ENCODE peak calls at places on chromosomes 5 and 9, in six cellular contexts. G is NT2/D1; U is activated CD4-positive, alpha-beta T cell treated with anti-CD3 and anti-CD28 coated beads for 36 hours; Z is stromal cell of bone marrow; Y is activated gamma-delta T cell treated with Interleukin-2 at 50 U/mL for 16 hours; I is NCI-H510A. A is an unnamed sample.

GRCh38 chr9:5041390-5042115 is 56.5 kb downstream of the JAK2 start:
- DNase-seq in U (no peak), I (no peak), Z (no peak), G (no peak), Y (no peak), A (no peak)

GRCh38 chr5:141504216-141504615 is 15.3 kb downstream of the PCDHGC5 start:
- DNase-seq in I (no peak), Y (no peak), Z (no peak), G (no peak), U (no peak), A (no peak)

GRCh38 chr5:148532962-148533670 is 121.2 kb downstream of the HTR4 start:
- DNase-seq in Y (no peak), Z (no peak), I (no peak), G (no peak), U (no peak), A (no peak)

GRCh38 chr9:4849364-4849763 is 56.6 kb downstream of the RCL1 start:
- DNase-seq in G (no peak), Y (no peak), I (no peak), U (no peak), Z (no peak), A (no peak)

GRCh38 chr9:117835798-117836197 is 131.6 kb downstream of the TLR4 start:
- DNase-seq in U (peak), Z (no peak), I (no peak), G (no peak), Y (no peak), A (no peak)

GRCh38 chr5:79689541-79690466 is at the start of gene CMYA5:
- DNase-seq in Z (no peak), U (no peak), I (peak), Y (no peak), G (no peak), A (no peak)

GRCh38 chr9:21519855-21520434 is 37.8 kb upstream of the IFNE start:
- DNase-seq in G (no peak), U (no peak), Z (no peak), Y (no peak), I (no peak), A (no peak)

GRCh38 chr9:91234523-91234922 is 127.2 kb downstream of the AUH start:
- DNase-seq in I (no peak), G (no peak), Z (no peak), Y (no peak), U (peak), A (no peak)

GRCh38 chr9:109092587-109092986 is 27.2 kb downstream of the TMEM245 start:
- DNase-seq in U (no peak), Y (no peak), I (no peak), G (no peak), Z (no peak), A (no peak)

GRCh38 chr5:93960044-93960443 is 218.6 kb upstream of the POU5F2 start:
- DNase-seq in G (no peak), U (no peak), I (no peak), Y (no peak), Z (no peak), A (no peak)

GRCh38 chr9:114308361-114308950 is 14.4 kb upstream of the ORM1 start:
- DNase-seq in U (no peak), Z (no peak), I (no peak), G (no peak), Y (no peak), A (peak)

GRCh38 chr9:111598730-111599091 is 736 bp downstream of the PTGR1 start:
- DNase-seq in U (peak), Y (no peak), I (no peak), Z (peak), G (no peak), A (no peak)

GRCh38 chr5:146448783-146449519 is 1.8 kb downstream of the TCERG1 start:
- DNase-seq in G (no peak), U (no peak), Z (no peak), I (no peak), Y (no peak), A (no peak)

GRCh38 chr9:129121483-129121882 is 10.3 kb downstream of the PTPA start:
- DNase-seq in G (no peak), Y (no peak), U (no peak), I (no peak), Z (no peak), A (no peak)

GRCh38 chr5:60402161-60402785 is 297.7 kb downstream of the DEPDC1B start:
- DNase-seq in I (no peak), G (no peak), Y (no peak), Z (no peak), U (no peak), A (no peak)

GRCh38 chr5:33828611-33829286 is 63.0 kb downstream of the ADAMTS12 start:
- DNase-seq in I (no peak), G (no peak), Y (no peak), U (no peak), Z (no peak), A (no peak)